ENCODE peak calls at places on chromosome 4, in ten cellular contexts. D is CD4-positive, alpha-beta T cell; G is CD4-positive, CD25-positive, alpha-beta regulatory T cell; S is osteocyte; C is EH; M is NCI-H524; H is HEK293T; I is cardiac fibroblast; T is NCI-H1092; N is activated B cell treated with CpG ODN at 0.5 μM for 24 hours. W is an unnamed sample.
A peak's percentile ranks its signal among the peaks of the same experiment; 100 is the strongest.

GRCh38 chr4:60020389-60020788 is 1179.7 kb upstream of the ADGRL3 start:
- DNase-seq in D (no peak), G (no peak), S (no peak), C (no peak), M (no peak), H (no peak), I (no peak), T (no peak), N (no peak), W (no peak)

GRCh38 chr4:158760866-158761265 is 8.0 kb upstream of the FNIP2 start:
- DNase-seq in D (no peak), G (no peak), S (no peak), C (peak; percentile 73), M (no peak), H (no peak), I (no peak), T (no peak), N (no peak), W (no peak)

GRCh38 chr4:77190053-77190452 is 33.0 kb downstream of the CCNG2 start:
- DNase-seq in D (no peak), G (no peak), S (no peak), C (peak; percentile 31), M (no peak), H (no peak), I (no peak), T (no peak), N (no peak), W (no peak)

GRCh38 chr4:99722662-99723061 is 65.0 kb upstream of the C4orf54 start:
- DNase-seq in D (no peak), G (no peak), S (no peak), C (no peak), M (peak; percentile 47), H (no peak), I (no peak), T (no peak), N (no peak), W (no peak)

GRCh38 chr4:86091201-86091600 is 268.7 kb downstream of the MAPK10 start:
- DNase-seq in D (no peak), G (no peak), S (no peak), C (peak; percentile 2), M (no peak), H (no peak), I (no peak), T (no peak), N (no peak), W (no peak)

GRCh38 chr4:77002321-77002720 is 52.8 kb downstream of the SEPTIN11 start:
- DNase-seq in D (no peak), G (no peak), S (no peak), C (peak; percentile 75), M (no peak), H (no peak), I (peak; percentile 54), T (no peak), N (no peak), W (no peak)

GRCh38 chr4:163544407-163545038 is 50.0 kb downstream of the TMA16 start:
- DNase-seq in D (peak; percentile 32), G (peak; percentile 68), S (no peak), C (peak; percentile 53), M (peak; percentile 50), H (peak; percentile 73), I (peak; percentile 65), T (peak; percentile 55), N (peak; percentile 59), W (peak; percentile 54)

GRCh38 chr4:150259861-150260567 is 181.8 kb downstream of the DCLK2 start:
- DNase-seq in D (no peak), G (no peak), S (no peak), C (no peak), M (peak; percentile 8), H (no peak), I (no peak), T (no peak), N (no peak), W (no peak)

GRCh38 chr4:3290476-3290875 is 2.3 kb upstream of the RGS12 start:
- DNase-seq in D (no peak), G (no peak), S (peak; percentile 76), C (no peak), M (no peak), H (no peak), I (no peak), T (no peak), N (no peak), W (no peak)

GRCh38 chr4:52250124-52250523 is 199.0 kb downstream of the SPATA18 start:
- DNase-seq in D (no peak), G (no peak), S (no peak), C (no peak), M (peak; percentile 24), H (no peak), I (peak; percentile 39), T (peak; percentile 95), N (no peak), W (peak; percentile 88)

GRCh38 chr4:5500165-5500564 is 208.2 kb downstream of the EVC2 start:
- DNase-seq in D (no peak), G (no peak), S (no peak), C (peak; percentile 52), M (no peak), H (no peak), I (no peak), T (no peak), N (no peak), W (peak; percentile 0)

GRCh38 chr4:169282429-169283113 is 11.8 kb upstream of the SH3RF1 start:
- DNase-seq in D (no peak), G (no peak), S (no peak), C (peak; percentile 39), M (no peak), H (no peak), I (no peak), T (no peak), N (no peak), W (no peak)

GRCh38 chr4:54746228-54746627 is 88.5 kb downstream of the KIT start:
- DNase-seq in D (no peak), G (no peak), S (no peak), C (peak; percentile 85), M (no peak), H (no peak), I (no peak), T (no peak), N (no peak), W (no peak)

GRCh38 chr4:166012129-166013078 is 139.4 kb downstream of the TLL1 start:
- DNase-seq in D (no peak), G (no peak), S (no peak), C (peak; percentile 9), M (no peak), H (no peak), I (peak; percentile 2), T (no peak), N (no peak), W (no peak)

GRCh38 chr4:180057891-180058643 is 2185.1 kb upstream of the TENM3 start:
- DNase-seq in D (no peak), G (no peak), S (peak; percentile 84), C (peak; percentile 2), M (peak; percentile 32), H (peak; percentile 30), I (peak; percentile 17), T (no peak), N (no peak), W (peak; percentile 71)

GRCh38 chr4:4574792-4575191 is 32.9 kb upstream of the STX18 start:
- DNase-seq in D (peak; percentile 27), G (peak; percentile 66), S (no peak), C (peak; percentile 81), M (no peak), H (no peak), I (peak; percentile 87), T (no peak), N (no peak), W (peak; percentile 68)

GRCh38 chr4:98682719-98683118 is 24.3 kb upstream of the TSPAN5 start:
- DNase-seq in D (no peak), G (no peak), S (no peak), C (peak; percentile 74), M (no peak), H (no peak), I (peak; percentile 56), T (no peak), N (no peak), W (no peak)

GRCh38 chr4:2252530-2252924 is 9.4 kb downstream of the MXD4 start:
- DNase-seq in D (no peak), G (no peak), S (no peak), C (no peak), M (no peak), H (no peak), I (no peak), T (no peak), N (no peak), W (no peak)

GRCh38 chr4:26239796-26240195 is 81.0 kb upstream of the RBPJ start:
- DNase-seq in D (no peak), G (no peak), S (no peak), C (no peak), M (no peak), H (no peak), I (no peak), T (no peak), N (no peak), W (no peak)

GRCh38 chr4:186622788-186623464 is 67.6 kb upstream of the MTNR1A start:
- DNase-seq in D (no peak), G (no peak), S (no peak), C (peak; percentile 85), M (no peak), H (no peak), I (peak; percentile 82), T (no peak), N (no peak), W (no peak)

GRCh38 chr4:1080961-1081688 is 32.2 kb downstream of the RNF212 start:
- DNase-seq in D (no peak), G (no peak), S (no peak), C (no peak), M (peak; percentile 16), H (no peak), I (peak; percentile 34), T (no peak), N (no peak), W (no peak)

GRCh38 chr4:86816463-86817107 is 32.6 kb downstream of the SLC10A6 start:
- DNase-seq in D (no peak), G (no peak), S (no peak), C (peak; percentile 78), M (no peak), H (no peak), I (peak; percentile 39), T (no peak), N (no peak), W (no peak)

GRCh38 chr4:142408003-142408441 is 438.1 kb downstream of the INPP4B start:
- DNase-seq in D (no peak), G (no peak), S (no peak), C (peak; percentile 81), M (no peak), H (no peak), I (peak; percentile 63), T (no peak), N (no peak), W (no peak)

GRCh38 chr4:165874072-165874798 is 1.2 kb downstream of the TLL1 start:
- DNase-seq in D (no peak), G (no peak), S (no peak), C (peak; percentile 9), M (no peak), H (peak; percentile 22), I (peak; percentile 14), T (no peak), N (no peak), W (peak; percentile 83)

GRCh38 chr4:124433044-124433443 is 279.5 kb downstream of the ANKRD50 start:
- DNase-seq in D (no peak), G (no peak), S (no peak), C (no peak), M (no peak), H (no peak), I (no peak), T (no peak), N (no peak), W (no peak)

GRCh38 chr4:85147481-85148076 is 181.1 kb upstream of the WDFY3 start:
- DNase-seq in D (no peak), G (peak; percentile 46), S (no peak), C (peak; percentile 64), M (peak; percentile 53), H (peak; percentile 48), I (peak; percentile 86), T (peak; percentile 68), N (no peak), W (peak; percentile 67)